ENCODE peak calls at places on chromosome 20, in nine cellular contexts. One of them, this sample, is unnamed.

GRCh38 chr20:28562510-28562898 is 2695.0 kb upstream of the DEFB115 start:
- DNase-seq in fibroblast of mammary gland: peak; percentile 71
- DNase-seq in H1: no peak
- DNase-seq in GM12865: no peak
- DNase-seq in A549: peak; percentile 96
- DNase-seq in right lobe of liver: no peak
- DNase-seq in activated B cell treated with CpG ODN at 0.5 μM for 24 hours: no peak
- DNase-seq in fibroblast of lung: peak; percentile 54
- DNase-seq in endothelial cell: no peak
- DNase-seq in this sample: no peak

GRCh38 chr20:8306916-8307315 is 174.8 kb downstream of the PLCB1 start:
- DNase-seq in fibroblast of mammary gland: no peak
- DNase-seq in H1: no peak
- DNase-seq in GM12865: no peak
- DNase-seq in A549: no peak
- DNase-seq in right lobe of liver: no peak
- DNase-seq in activated B cell treated with CpG ODN at 0.5 μM for 24 hours: no peak
- DNase-seq in fibroblast of lung: no peak
- DNase-seq in endothelial cell: no peak
- DNase-seq in this sample: no peak

GRCh38 chr20:11993886-11994466 is 76.3 kb downstream of the BTBD3 start:
- DNase-seq in fibroblast of mammary gland: no peak
- DNase-seq in H1: no peak
- DNase-seq in GM12865: no peak
- DNase-seq in A549: no peak
- DNase-seq in right lobe of liver: no peak
- DNase-seq in activated B cell treated with CpG ODN at 0.5 μM for 24 hours: no peak
- DNase-seq in fibroblast of lung: no peak
- DNase-seq in endothelial cell: no peak
- DNase-seq in this sample: no peak

GRCh38 chr20:49811825-49812462 is 684 bp upstream of the SLC9A8 start:
- DNase-seq in fibroblast of mammary gland: peak; percentile 78
- DNase-seq in H1: peak; percentile 51
- DNase-seq in GM12865: no peak
- DNase-seq in A549: no peak
- DNase-seq in right lobe of liver: no peak
- DNase-seq in activated B cell treated with CpG ODN at 0.5 μM for 24 hours: no peak
- DNase-seq in fibroblast of lung: peak; percentile 26
- DNase-seq in endothelial cell: no peak
- DNase-seq in this sample: no peak

GRCh38 chr20:16393297-16393696 is 180.0 kb downstream of the KIF16B start:
- DNase-seq in fibroblast of mammary gland: no peak
- DNase-seq in H1: no peak
- DNase-seq in GM12865: no peak
- DNase-seq in A549: no peak
- DNase-seq in right lobe of liver: no peak
- DNase-seq in activated B cell treated with CpG ODN at 0.5 μM for 24 hours: no peak
- DNase-seq in fibroblast of lung: no peak
- DNase-seq in endothelial cell: no peak
- DNase-seq in this sample: no peak

GRCh38 chr20:22575087-22575721 is 9.2 kb downstream of the FOXA2 start:
- DNase-seq in fibroblast of mammary gland: no peak
- DNase-seq in H1: peak; percentile 50
- DNase-seq in GM12865: peak; percentile 63
- DNase-seq in A549: peak; percentile 38
- DNase-seq in right lobe of liver: no peak
- DNase-seq in activated B cell treated with CpG ODN at 0.5 μM for 24 hours: no peak
- DNase-seq in fibroblast of lung: no peak
- DNase-seq in endothelial cell: no peak
- DNase-seq in this sample: no peak

GRCh38 chr20:26276811-26277210 is 580.2 kb upstream of the ZNF337 start:
- DNase-seq in fibroblast of mammary gland: no peak
- DNase-seq in H1: peak; percentile 45
- DNase-seq in GM12865: no peak
- DNase-seq in A549: no peak
- DNase-seq in right lobe of liver: no peak
- DNase-seq in activated B cell treated with CpG ODN at 0.5 μM for 24 hours: no peak
- DNase-seq in fibroblast of lung: no peak
- DNase-seq in endothelial cell: no peak
- DNase-seq in this sample: peak; percentile 77

GRCh38 chr20:53748821-53749402 is 155.3 kb upstream of the ZNF217 start:
- DNase-seq in fibroblast of mammary gland: peak; percentile 56
- DNase-seq in H1: no peak
- DNase-seq in GM12865: peak; percentile 60
- DNase-seq in A549: peak; percentile 64
- DNase-seq in right lobe of liver: no peak
- DNase-seq in activated B cell treated with CpG ODN at 0.5 μM for 24 hours: no peak
- DNase-seq in fibroblast of lung: peak; percentile 65
- DNase-seq in endothelial cell: no peak
- DNase-seq in this sample: no peak

GRCh38 chr20:47778398-47779354 is 6.6 kb downstream of the SULF2 start:
- DNase-seq in fibroblast of mammary gland: no peak
- DNase-seq in H1: no peak
- DNase-seq in GM12865: no peak
- DNase-seq in A549: no peak
- DNase-seq in right lobe of liver: no peak
- DNase-seq in activated B cell treated with CpG ODN at 0.5 μM for 24 hours: no peak
- DNase-seq in fibroblast of lung: no peak
- DNase-seq in endothelial cell: no peak
- DNase-seq in this sample: no peak

GRCh38 chr20:64158346-64159285 is 5.6 kb upstream of the MYT1 start:
- DNase-seq in fibroblast of mammary gland: no peak
- DNase-seq in H1: no peak
- DNase-seq in GM12865: no peak
- DNase-seq in A549: no peak
- DNase-seq in right lobe of liver: peak; percentile 27
- DNase-seq in activated B cell treated with CpG ODN at 0.5 μM for 24 hours: no peak
- DNase-seq in fibroblast of lung: no peak
- DNase-seq in endothelial cell: no peak
- DNase-seq in this sample: peak; percentile 40

GRCh38 chr20:11453430-11453829 is 464.3 kb upstream of the BTBD3 start:
- DNase-seq in fibroblast of mammary gland: peak; percentile 77
- DNase-seq in H1: no peak
- DNase-seq in GM12865: no peak
- DNase-seq in A549: peak; percentile 89
- DNase-seq in right lobe of liver: no peak
- DNase-seq in activated B cell treated with CpG ODN at 0.5 μM for 24 hours: no peak
- DNase-seq in fibroblast of lung: peak; percentile 64
- DNase-seq in endothelial cell: no peak
- DNase-seq in this sample: no peak

GRCh38 chr20:40744494-40745175 is 55.6 kb upstream of the MAFB start:
- DNase-seq in fibroblast of mammary gland: no peak
- DNase-seq in H1: peak; percentile 14
- DNase-seq in GM12865: no peak
- DNase-seq in A549: no peak
- DNase-seq in right lobe of liver: no peak
- DNase-seq in activated B cell treated with CpG ODN at 0.5 μM for 24 hours: no peak
- DNase-seq in fibroblast of lung: no peak
- DNase-seq in endothelial cell: no peak
- DNase-seq in this sample: no peak
- TF ChIP-seq CTCF in fibroblast of mammary gland: no peak
- TF ChIP-seq CTCF in H1: no peak
- TF ChIP-seq CTCF in GM12865: no peak
- TF ChIP-seq CTCF in A549: no peak
- TF ChIP-seq CTCF in right lobe of liver: no peak
- TF ChIP-seq CTCF in activated B cell treated with CpG ODN at 0.5 μM for 24 hours: no peak
- TF ChIP-seq CTCF in fibroblast of lung: no peak
- TF ChIP-seq CTCF in endothelial cell: no peak
- TF ChIP-seq CTCF in this sample: no peak

GRCh38 chr20:38953630-38954340 is 8.4 kb upstream of the DHX35 start:
- DNase-seq in fibroblast of mammary gland: no peak
- DNase-seq in H1: no peak
- DNase-seq in GM12865: no peak
- DNase-seq in A549: no peak
- DNase-seq in right lobe of liver: no peak
- DNase-seq in activated B cell treated with CpG ODN at 0.5 μM for 24 hours: no peak
- DNase-seq in fibroblast of lung: no peak
- DNase-seq in endothelial cell: no peak
- DNase-seq in this sample: no peak

GRCh38 chr20:38957477-38957876 is 4.7 kb upstream of the DHX35 start:
- DNase-seq in fibroblast of mammary gland: no peak
- DNase-seq in H1: no peak
- DNase-seq in GM12865: no peak
- DNase-seq in A549: no peak
- DNase-seq in right lobe of liver: no peak
- DNase-seq in activated B cell treated with CpG ODN at 0.5 μM for 24 hours: no peak
- DNase-seq in fibroblast of lung: no peak
- DNase-seq in endothelial cell: no peak
- DNase-seq in this sample: no peak

GRCh38 chr20:38962044-38962897 is at the start of gene DHX35:
- DNase-seq in fibroblast of mammary gland: peak; percentile 94
- DNase-seq in H1: peak; percentile 97
- DNase-seq in GM12865: peak; percentile 99
- DNase-seq in A549: peak; percentile 97
- DNase-seq in right lobe of liver: peak; percentile 99
- DNase-seq in activated B cell treated with CpG ODN at 0.5 μM for 24 hours: peak; percentile 99
- DNase-seq in fibroblast of lung: peak; percentile 96
- DNase-seq in endothelial cell: peak; percentile 98
- DNase-seq in this sample: peak; percentile 99

GRCh38 chr20:38961530-38962043 is 557 bp upstream of the DHX35 start:
- DNase-seq in fibroblast of mammary gland: no peak
- DNase-seq in H1: no peak
- DNase-seq in GM12865: peak; percentile 42
- DNase-seq in A549: peak; percentile 12
- DNase-seq in right lobe of liver: no peak
- DNase-seq in activated B cell treated with CpG ODN at 0.5 μM for 24 hours: no peak
- DNase-seq in fibroblast of lung: no peak
- DNase-seq in endothelial cell: no peak
- DNase-seq in this sample: no peak

GRCh38 chr20:38957915-38958485 is 4.1 kb upstream of the DHX35 start:
- DNase-seq in fibroblast of mammary gland: no peak
- DNase-seq in H1: no peak
- DNase-seq in GM12865: no peak
- DNase-seq in A549: no peak
- DNase-seq in right lobe of liver: no peak
- DNase-seq in activated B cell treated with CpG ODN at 0.5 μM for 24 hours: no peak
- DNase-seq in fibroblast of lung: no peak
- DNase-seq in endothelial cell: no peak
- DNase-seq in this sample: no peak
- TF ChIP-seq CTCF in fibroblast of mammary gland: no peak
- TF ChIP-seq CTCF in H1: no peak
- TF ChIP-seq CTCF in GM12865: no peak
- TF ChIP-seq CTCF in A549: no peak
- TF ChIP-seq CTCF in right lobe of liver: no peak
- TF ChIP-seq CTCF in activated B cell treated with CpG ODN at 0.5 μM for 24 hours: no peak
- TF ChIP-seq CTCF in fibroblast of lung: no peak
- TF ChIP-seq CTCF in endothelial cell: no peak
- TF ChIP-seq CTCF in this sample: no peak

GRCh38 chr20:36712775-36713174 is 33.1 kb downstream of the NDRG3 start:
- DNase-seq in fibroblast of mammary gland: no peak
- DNase-seq in H1: no peak
- DNase-seq in GM12865: no peak
- DNase-seq in A549: no peak
- DNase-seq in right lobe of liver: no peak
- DNase-seq in activated B cell treated with CpG ODN at 0.5 μM for 24 hours: no peak
- DNase-seq in fibroblast of lung: no peak
- DNase-seq in endothelial cell: no peak
- DNase-seq in this sample: no peak

GRCh38 chr20:36720510-36720909 is 25.4 kb downstream of the NDRG3 start:
- DNase-seq in fibroblast of mammary gland: peak; percentile 67
- DNase-seq in H1: no peak
- DNase-seq in GM12865: no peak
- DNase-seq in A549: no peak
- DNase-seq in right lobe of liver: no peak
- DNase-seq in activated B cell treated with CpG ODN at 0.5 μM for 24 hours: no peak
- DNase-seq in fibroblast of lung: no peak
- DNase-seq in endothelial cell: no peak
- DNase-seq in this sample: no peak

DNA sequence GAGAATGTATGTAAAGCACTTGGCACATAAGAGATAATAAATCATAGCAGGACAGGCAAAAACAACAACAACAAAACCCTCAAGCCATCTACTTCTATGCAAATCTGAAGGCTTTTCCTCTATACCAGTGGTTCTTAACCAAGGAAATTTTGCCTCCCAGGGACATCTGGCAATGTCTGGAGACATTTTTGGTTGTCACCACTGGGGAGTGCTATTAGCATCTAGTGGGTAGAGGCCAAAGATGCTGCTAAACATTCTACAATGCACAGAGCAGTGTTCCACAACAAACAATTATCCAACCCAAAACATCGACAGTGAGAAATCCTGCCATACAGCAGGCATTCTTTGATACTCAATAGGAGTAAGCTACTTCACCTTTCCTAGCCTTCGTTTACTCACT is 28.2 kb downstream of the NDRG3 start:
- DNase-seq in fibroblast of mammary gland: peak; percentile 18
- DNase-seq in H1: no peak
- DNase-seq in GM12865: peak; percentile 17
- DNase-seq in A549: peak; percentile 21
- DNase-seq in right lobe of liver: no peak
- DNase-seq in activated B cell treated with CpG ODN at 0.5 μM for 24 hours: no peak
- DNase-seq in fibroblast of lung: no peak
- DNase-seq in endothelial cell: peak; percentile 8
- DNase-seq in this sample: no peak
- TF ChIP-seq CTCF in fibroblast of mammary gland: peak; percentile 28
- TF ChIP-seq CTCF in H1: peak; percentile 60
- TF ChIP-seq CTCF in GM12865: peak; percentile 19
- TF ChIP-seq CTCF in A549: peak; percentile 15
- TF ChIP-seq CTCF in right lobe of liver: peak; percentile 25
- TF ChIP-seq CTCF in activated B cell treated with CpG ODN at 0.5 μM for 24 hours: no peak
- TF ChIP-seq CTCF in fibroblast of lung: peak; percentile 8
- TF ChIP-seq CTCF in endothelial cell: no peak
- TF ChIP-seq CTCF in this sample: peak; percentile 31

GRCh38 chr20:23998392-23998791 is 9.8 kb upstream of the GGTLC1 start:
- DNase-seq in fibroblast of mammary gland: no peak
- DNase-seq in H1: no peak
- DNase-seq in GM12865: no peak
- DNase-seq in A549: no peak
- DNase-seq in right lobe of liver: no peak
- DNase-seq in activated B cell treated with CpG ODN at 0.5 μM for 24 hours: no peak
- DNase-seq in fibroblast of lung: no peak
- DNase-seq in endothelial cell: no peak
- DNase-seq in this sample: no peak
- TF ChIP-seq CTCF in fibroblast of mammary gland: no peak
- TF ChIP-seq CTCF in H1: no peak
- TF ChIP-seq CTCF in GM12865: no peak
- TF ChIP-seq CTCF in A549: no peak
- TF ChIP-seq CTCF in right lobe of liver: no peak
- TF ChIP-seq CTCF in activated B cell treated with CpG ODN at 0.5 μM for 24 hours: no peak
- TF ChIP-seq CTCF in fibroblast of lung: no peak
- TF ChIP-seq CTCF in endothelial cell: no peak
- TF ChIP-seq CTCF in this sample: no peak